ENCODE peak calls at places on chromosomes 12 and 14, in nine cellular contexts. B is HepG2, Q is HL-60, O is stomach, G is spleen, C is vagina, J is sigmoid colon, I is GM12878, D is GM23338. K is an unnamed sample.

GRCh38 chr14:99832326-99832725 is 39.1 kb downstream of the EML1 start:
- DNase-seq in B (no peak), I (no peak), G (no peak), C (no peak), O (no peak), D (no peak), Q (no peak), J (no peak), K (no peak)

GRCh38 chr14:68794130-68794855 is 1.4 kb upstream of the ZFP36L1 start:
- DNase-seq in J (peak), B (peak), I (no peak), G (peak), D (peak), O (peak), Q (peak), C (peak), K (no peak)

GRCh38 chr12:88445715-88446393 is 134.4 kb downstream of the KITLG start:
- DNase-seq in I (no peak), G (no peak), Q (no peak), O (no peak), J (no peak), D (no peak), C (no peak), B (no peak), K (no peak)

GRCh38 chr14:22565391-22565945 is 23.6 kb downstream of the DAD1 start:
- DNase-seq in G (no peak), D (no peak), B (no peak), O (no peak), J (no peak), I (peak), C (no peak), Q (no peak), K (no peak)

GRCh38 chr12:113162102-113163029 is 12.8 kb downstream of the CFAP73 start:
- DNase-seq in G (no peak), O (no peak), I (no peak), J (no peak), D (peak), Q (no peak), B (no peak), C (no peak), K (no peak)

GRCh38 chr12:27733791-27734190 is 23.2 kb downstream of the MRPS35 start:
- DNase-seq in O (no peak), I (no peak), D (no peak), B (no peak), G (no peak), Q (no peak), C (no peak), J (no peak), K (no peak)

GRCh38 chr12:116534341-116535121 is 24.6 kb upstream of the MAP1LC3B2 start:
- DNase-seq in I (no peak), B (no peak), O (no peak), D (peak), G (peak), Q (no peak), J (peak), C (no peak), K (no peak)

GRCh38 chr12:81942588-81942987 is 183.4 kb upstream of the PPFIA2 start:
- DNase-seq in I (peak), D (no peak), G (no peak), Q (peak), C (no peak), B (no peak), J (no peak), O (no peak), K (no peak)

GRCh38 chr12:94545937-94546771 is 86.5 kb upstream of the CEP83 start:
- DNase-seq in O (peak), C (no peak), I (peak), J (no peak), D (peak), B (peak), Q (no peak), G (no peak), K (peak)

GRCh38 chr12:52585951-52586350 is 12.3 kb upstream of the KRT74 start:
- DNase-seq in C (no peak), I (no peak), Q (no peak), O (no peak), B (no peak), J (peak), D (peak), G (no peak), K (no peak)

GRCh38 chr14:22449612-22449930 is 139.5 kb downstream of the DAD1 start:
- DNase-seq in J (no peak), I (no peak), C (no peak), D (no peak), Q (no peak), B (no peak), O (no peak), G (no peak), K (no peak)

GRCh38 chr12:91493308-91493707 is 310.7 kb upstream of the DCN start:
- DNase-seq in C (no peak), J (no peak), Q (no peak), G (no peak), B (no peak), D (no peak), O (no peak), I (no peak), K (no peak)

GRCh38 chr14:105528859-105529505 is 2.6 kb downstream of the TMEM121 start:
- DNase-seq in O (no peak), B (no peak), I (no peak), Q (no peak), C (no peak), J (no peak), D (no peak), G (peak), K (no peak)

GRCh38 chr12:95004610-95005009 is 1.1 kb upstream of the NDUFA12 start:
- DNase-seq in J (no peak), B (no peak), G (no peak), C (no peak), Q (peak), I (no peak), O (no peak), D (no peak), K (no peak)

GRCh38 chr12:107467716-107468115 is 217.9 kb upstream of the PWP1 start:
- DNase-seq in C (no peak), J (no peak), I (no peak), Q (no peak), D (peak), O (no peak), G (peak), B (no peak), K (no peak)

GRCh38 chr12:50659690-50660424 is 104.0 kb upstream of the ATF1 start:
- DNase-seq in J (no peak), Q (no peak), C (no peak), I (no peak), O (no peak), D (no peak), G (no peak), B (no peak), K (no peak)

GRCh38 chr14:101758913-101759593 is 2.5 kb upstream of the PPP2R5C start:
- DNase-seq in J (no peak), Q (no peak), I (no peak), O (no peak), C (no peak), D (no peak), B (no peak), G (no peak), K (no peak)

GRCh38 chr12:130098301-130099005 is 63.8 kb upstream of the FZD10 start:
- DNase-seq in Q (no peak), B (no peak), D (no peak), I (no peak), O (no peak), C (no peak), G (no peak), J (no peak), K (no peak)

DNA sequence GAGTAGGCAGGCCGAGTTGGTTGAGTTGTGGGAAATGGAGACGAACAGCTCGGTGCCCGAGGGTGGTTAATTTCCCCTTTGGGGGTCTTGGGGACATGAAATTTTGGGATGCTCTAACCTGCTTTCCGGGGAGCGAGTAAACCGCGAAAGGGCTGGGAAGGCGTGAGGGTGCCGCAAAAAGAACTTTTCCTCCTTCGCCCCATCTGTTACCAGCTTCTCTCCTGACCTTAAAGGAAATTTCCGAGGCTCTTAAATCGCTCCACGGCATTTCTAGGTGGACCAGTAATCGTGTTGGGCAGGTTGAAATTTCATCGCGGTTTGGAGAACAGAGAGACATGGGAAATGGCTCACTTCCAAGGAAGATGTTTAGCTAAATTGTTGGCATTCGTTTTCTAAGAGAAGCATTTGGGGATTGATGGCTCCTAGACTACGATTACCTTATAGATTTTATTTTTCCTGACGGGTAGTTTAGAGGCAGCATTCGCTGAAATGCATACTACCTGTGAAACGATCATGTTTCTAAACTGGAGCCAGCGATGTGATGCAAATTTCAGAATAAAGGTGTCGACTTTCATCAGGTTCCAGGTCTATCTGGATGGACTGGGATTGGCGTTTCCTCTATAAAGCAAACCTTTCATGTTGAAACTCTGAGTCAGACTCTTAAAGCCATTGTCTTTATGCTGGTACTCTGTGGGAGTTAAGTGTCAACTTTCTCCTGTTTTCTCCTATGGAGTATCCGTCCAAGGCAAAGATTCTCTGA is 414.5 kb downstream of the PCNX1 start:
- DNase-seq in D (peak), Q (no peak), I (no peak), B (peak), G (no peak), O (no peak), J (no peak), C (no peak), K (no peak)
- TF ChIP-seq POLR2AphosphoS5 in D (no peak), Q (no peak), I (no peak), B (no peak), G (no peak), O (no peak), J (no peak), C (peak), K (no peak)

GRCh38 chr12:24840046-24840800 is 108.7 kb downstream of the BCAT1 start:
- DNase-seq in C (no peak), B (no peak), O (no peak), Q (no peak), D (no peak), J (no peak), I (no peak), G (no peak), K (no peak)
- TF ChIP-seq POLR2AphosphoS5 in C (no peak), B (no peak), O (no peak), Q (no peak), D (no peak), J (no peak), I (no peak), G (no peak), K (no peak)

DNA sequence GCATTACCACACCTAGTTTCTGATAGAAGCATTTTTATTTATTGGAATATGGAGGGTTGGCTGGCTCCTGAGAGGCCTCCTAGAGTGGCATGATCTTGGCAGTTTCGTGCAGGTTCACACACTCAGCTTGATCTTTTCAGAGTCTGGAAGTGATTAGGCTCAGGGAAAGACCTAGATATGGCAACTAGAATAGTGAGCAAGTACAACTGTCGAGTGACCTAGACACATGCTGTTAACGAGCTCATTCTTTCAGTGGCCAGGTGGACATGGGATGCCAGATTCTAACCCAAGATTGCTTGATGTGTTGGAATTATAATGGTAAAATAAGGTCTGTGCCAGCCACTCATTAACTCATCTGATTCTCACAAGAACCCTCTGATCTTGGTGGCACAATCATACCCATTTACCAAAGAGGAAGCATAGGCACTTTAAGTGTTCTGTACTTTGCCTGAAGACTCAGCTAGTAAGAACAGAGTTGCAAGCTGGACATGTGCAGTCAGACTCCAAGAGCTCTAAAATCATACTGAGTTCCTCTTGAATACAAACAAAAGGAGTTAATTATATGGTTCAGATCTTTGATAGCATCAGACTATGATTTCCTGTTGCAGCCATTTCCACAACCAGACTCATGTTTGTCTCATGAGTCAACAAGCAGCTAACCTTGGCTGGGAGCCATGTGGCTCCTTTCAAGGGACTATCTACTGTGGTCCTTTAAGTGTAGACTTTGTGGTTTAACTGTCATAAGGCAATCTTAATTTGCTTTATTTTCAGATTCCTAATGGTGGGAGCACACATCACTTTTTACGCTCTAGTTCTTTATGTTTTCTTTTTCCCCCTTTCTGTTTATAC is 144.2 kb downstream of the PLEKHA5 start:
- DNase-seq in G (no peak), C (no peak), Q (peak), I (no peak), D (no peak), B (peak), J (peak), O (peak), K (no peak)
- TF ChIP-seq POLR2AphosphoS5 in G (peak), C (no peak), Q (no peak), I (no peak), D (no peak), B (no peak), J (no peak), O (no peak), K (no peak)

GRCh38 chr14:26088260-26088659 is 509.6 kb downstream of the NOVA1 start:
- DNase-seq in D (peak), C (no peak), J (no peak), B (no peak), I (no peak), G (no peak), Q (no peak), O (no peak), K (no peak)
- TF ChIP-seq POLR2AphosphoS5 in D (no peak), C (no peak), J (no peak), B (no peak), I (no peak), G (no peak), Q (no peak), O (no peak), K (no peak)

GRCh38 chr12:42958271-42958674 is 368.7 kb upstream of the PRICKLE1 start:
- DNase-seq in I (no peak), G (no peak), Q (no peak), B (no peak), O (no peak), D (no peak), C (no peak), J (no peak), K (no peak)

GRCh38 chr12:42961395-42961794 is 371.8 kb upstream of the PRICKLE1 start:
- DNase-seq in J (no peak), D (peak), C (no peak), B (peak), I (no peak), G (no peak), O (no peak), Q (no peak), K (no peak)

GRCh38 chr12:42957136-42957535 is 367.6 kb upstream of the PRICKLE1 start:
- DNase-seq in C (no peak), O (no peak), G (no peak), I (no peak), Q (no peak), J (no peak), D (no peak), B (no peak), K (no peak)

GRCh38 chr12:42962384-42962783 is 372.8 kb upstream of the PRICKLE1 start:
- DNase-seq in D (no peak), B (no peak), O (no peak), C (no peak), Q (no peak), I (no peak), G (no peak), J (no peak), K (no peak)

DNA sequence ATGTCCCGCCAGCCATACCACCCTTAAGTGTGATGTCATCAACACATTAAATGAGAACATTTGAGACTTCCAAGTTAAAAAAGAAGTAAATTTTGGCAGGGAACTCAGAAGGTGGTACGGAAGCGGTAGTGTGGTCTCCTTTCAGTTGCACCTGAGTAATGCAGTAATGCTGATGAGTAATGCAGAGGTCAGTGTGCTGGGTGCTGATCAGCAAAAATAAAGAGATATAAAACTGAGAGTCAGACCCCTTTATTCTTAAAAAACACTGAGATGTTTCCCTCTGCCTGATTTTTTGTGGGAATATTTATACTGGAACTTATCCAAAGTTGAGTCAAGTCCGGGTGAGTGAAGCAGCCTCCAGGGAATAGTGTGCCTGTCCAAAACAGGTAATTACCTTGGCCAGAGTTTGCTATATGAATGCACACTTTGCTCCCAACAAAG is 370.6 kb upstream of the PRICKLE1 start:
- DNase-seq in Q (no peak), C (no peak), D (no peak), J (no peak), G (no peak), O (no peak), B (no peak), I (no peak), K (no peak)
- TF ChIP-seq POLR2AphosphoS5 in Q (no peak), C (no peak), D (no peak), J (no peak), G (no peak), O (no peak), B (no peak), I (no peak), K (no peak)

DNA sequence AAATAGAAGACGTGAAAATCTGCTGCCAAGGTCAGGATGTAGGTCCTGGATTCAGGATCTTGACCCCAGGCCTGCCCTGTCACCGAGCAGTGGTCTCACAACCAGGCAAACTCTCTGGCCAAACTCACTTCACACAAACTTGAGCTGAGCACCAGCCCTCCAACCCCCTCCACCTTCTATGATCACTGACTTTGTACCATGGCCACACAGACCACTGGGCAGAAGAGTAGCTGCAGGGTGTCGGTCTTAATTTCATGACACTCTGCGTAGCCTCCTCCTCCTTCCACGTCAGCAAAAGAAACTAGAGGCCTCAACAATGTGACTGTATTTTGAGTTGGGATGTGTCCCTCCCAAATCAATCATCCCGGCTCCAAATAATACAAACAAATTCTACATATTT is 7.2 kb upstream of the TBX3 start:
- DNase-seq in B (no peak), O (no peak), J (peak), G (no peak), Q (no peak), C (no peak), D (no peak), I (no peak), K (no peak)
- TF ChIP-seq POLR2AphosphoS5 in B (no peak), O (no peak), J (no peak), G (no peak), Q (no peak), C (no peak), D (no peak), I (no peak), K (no peak)

DNA sequence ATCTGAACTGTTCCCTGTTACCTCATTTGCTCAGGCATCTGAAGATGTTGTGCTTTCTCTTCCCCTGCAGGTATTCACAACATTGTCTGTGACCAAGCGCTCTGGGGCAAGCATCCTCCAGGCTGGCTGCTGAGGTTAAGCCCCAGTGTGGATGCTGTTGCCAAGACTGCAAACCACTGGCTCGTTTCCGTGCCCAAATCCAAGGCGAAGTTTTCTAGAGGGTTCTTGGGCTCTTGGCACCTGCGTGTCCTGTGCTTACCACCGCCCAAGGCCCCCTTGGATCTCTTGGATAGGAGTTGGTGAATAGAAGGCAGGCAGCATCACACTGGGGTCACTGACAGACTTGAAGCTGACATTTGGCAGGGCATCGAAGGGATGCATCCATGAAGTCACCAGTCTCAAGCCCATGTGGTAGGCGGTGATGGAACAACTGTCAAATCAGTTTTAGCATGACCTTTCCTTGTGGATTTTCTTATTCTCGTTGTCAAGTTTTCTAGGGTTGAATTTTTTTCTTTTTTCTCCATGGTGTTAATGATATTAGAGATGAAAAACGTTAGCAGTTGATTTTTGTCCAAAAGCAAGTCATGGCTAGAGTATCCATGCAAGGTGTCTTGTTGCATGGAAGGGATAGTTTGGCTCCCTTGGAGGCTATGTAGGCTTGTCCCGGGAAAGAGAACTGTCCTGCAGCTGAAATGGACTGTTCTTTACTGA is 44.9 kb downstream of the EID3 start:
- DNase-seq in I (no peak), B (no peak), D (no peak), J (no peak), O (no peak), Q (no peak), G (no peak), C (no peak), K (no peak)
- TF ChIP-seq POLR2AphosphoS5 in I (no peak), B (no peak), D (no peak), J (no peak), O (no peak), Q (no peak), G (no peak), C (no peak), K (no peak)

GRCh38 chr14:67390135-67390534 is 21.8 kb downstream of the PLEK2 start:
- DNase-seq in J (no peak), O (no peak), I (no peak), B (no peak), G (no peak), C (no peak), Q (no peak), D (no peak), K (no peak)

GRCh38 chr14:67391266-67391665 is 20.7 kb downstream of the PLEK2 start:
- DNase-seq in J (no peak), D (no peak), B (no peak), I (no peak), C (no peak), Q (no peak), O (no peak), G (no peak), K (no peak)

GRCh38 chr14:67392728-67393314 is 19.1 kb downstream of the PLEK2 start:
- DNase-seq in O (no peak), I (no peak), J (no peak), B (no peak), Q (no peak), G (no peak), D (no peak), C (no peak), K (no peak)

GRCh38 chr14:67393689-67394088 is 18.3 kb downstream of the PLEK2 start:
- DNase-seq in B (no peak), O (no peak), Q (no peak), J (no peak), C (no peak), G (no peak), I (no peak), D (no peak), K (no peak)

GRCh38 chr14:67392123-67392522 is 19.8 kb downstream of the PLEK2 start:
- DNase-seq in O (no peak), D (no peak), Q (no peak), J (no peak), I (no peak), C (no peak), B (no peak), G (no peak), K (no peak)
- TF ChIP-seq POLR2AphosphoS5 in O (no peak), D (no peak), Q (no peak), J (no peak), I (no peak), C (no peak), B (no peak), G (no peak), K (no peak)

K was measured in GM12892.